ENCODE peak calls at places on chromosomes 4 and X, in five cellular contexts. L is GM12878, F is K562, K is HepG2, G is WTC11. S is an unnamed sample.

GRCh38 chr4:90095000-90095399 is 32.2 kb upstream of the CCSER1 start:
- DNase-seq in K (no peak), G (no peak), L (no peak), F (no peak), S (no peak)

GRCh38 chrX:68186552-68187262 is 246.6 kb downstream of the OPHN1 start:
- DNase-seq in F (no peak), L (no peak), G (no peak), K (no peak), S (no peak)

GRCh38 chr4:153971878-153972277 is 183.0 kb upstream of the SFRP2 start:
- DNase-seq in F (no peak), G (no peak), L (no peak), K (no peak), S (no peak)

GRCh38 chrX:53283099-53283498 is 1.7 kb upstream of the IQSEC2 start:
- DNase-seq in F (no peak), L (no peak), G (no peak), K (no peak), S (no peak)

GRCh38 chr4:185548587-185548986 is 13.3 kb upstream of the PDLIM3 start:
- DNase-seq in L (no peak), F (no peak), K (no peak), G (no peak), S (no peak)

GRCh38 chr4:3387154-3387942 is 54.4 kb upstream of the HGFAC start:
- DNase-seq in G (no peak), L (peak), K (no peak), F (no peak), S (no peak)

GRCh38 chr4:120156115-120156718 is 89.6 kb upstream of the MAD2L1 start:
- DNase-seq in K (peak), F (peak), L (peak), G (no peak), S (peak)

GRCh38 chr4:158442736-158443135 is 78.9 kb upstream of the RXFP1 start:
- DNase-seq in K (no peak), L (no peak), G (no peak), F (no peak), S (no peak)

GRCh38 chr4:101200561-101200960 is 146.8 kb downstream of the PPP3CA start:
- DNase-seq in K (peak), G (no peak), F (no peak), L (no peak), S (peak)

GRCh38 chr4:151694819-151695730 is 65.7 kb downstream of the GATB start:
- DNase-seq in G (no peak), F (no peak), L (no peak), K (no peak), S (no peak)

GRCh38 chrX:71993371-71993770 is 82.7 kb downstream of the NHSL2 start:
- DNase-seq in F (no peak), G (no peak), K (no peak), L (no peak), S (no peak)

GRCh38 chr4:37625499-37625898 is 60.7 kb downstream of the RELL1 start:
- DNase-seq in L (no peak), F (no peak), G (no peak), K (no peak), S (no peak)

GRCh38 chr4:95068818-95069478 is 311.2 kb downstream of the BMPR1B start:
- DNase-seq in K (no peak), L (no peak), F (no peak), G (no peak), S (no peak)

GRCh38 chr4:85005865-85006377 is 39.4 kb upstream of the WDFY3 start:
- DNase-seq in L (no peak), G (no peak), F (no peak), K (no peak), S (no peak)

GRCh38 chr4:173167793-173168395 is 717 bp upstream of the GALNT7 start:
- DNase-seq in K (no peak), G (peak), L (no peak), F (peak), S (peak)

GRCh38 chrX:34503119-34503518 is 154.0 kb downstream of the TMEM47 start:
- DNase-seq in L (no peak), K (no peak), G (no peak), F (no peak), S (no peak)

GRCh38 chr4:85500110-85500867 is 25.3 kb downstream of the ARHGAP24 start:
- DNase-seq in G (no peak), L (no peak), F (no peak), K (no peak), S (no peak)

GRCh38 chrX:143894938-143895337 is 11.1 kb downstream of the UBE2NL start:
- DNase-seq in L (no peak), F (no peak), G (no peak), K (no peak), S (no peak)

GRCh38 chr4:167903291-167903721 is 189.0 kb upstream of the ANXA10 start:
- DNase-seq in L (no peak), F (no peak), G (no peak), K (no peak), S (peak)

GRCh38 chr4:14856076-14856926 is 146.0 kb upstream of the CPEB2 start:
- DNase-seq in F (peak), L (peak), G (no peak), K (peak), S (peak)

GRCh38 chr4:165312506-165312905 is 15.0 kb upstream of the MSMO1 start:
- DNase-seq in L (no peak), K (no peak), G (no peak), F (no peak), S (no peak)

GRCh38 chr4:57119054-57119651 is 9.0 kb upstream of the IGFBP7 start:
- DNase-seq in K (no peak), L (no peak), F (no peak), G (no peak), S (no peak)

GRCh38 chrX:148664171-148664570 is 163.8 kb downstream of the AFF2 start:
- DNase-seq in K (no peak), F (no peak), L (no peak), G (no peak), S (no peak)

GRCh38 chr4:19999331-19999730 is 252.4 kb upstream of the SLIT2 start:
- DNase-seq in G (no peak), L (no peak), K (no peak), F (no peak), S (no peak)

GRCh38 chrX:49762175-49762704 is 66.5 kb upstream of the PAGE1 start:
- DNase-seq in F (no peak), L (no peak), K (peak), G (no peak), S (no peak)

GRCh38 chr4:102715057-102715456 is 45.7 kb downstream of the MANBA start:
- DNase-seq in L (no peak), K (no peak), F (no peak), G (no peak), S (no peak)

GRCh38 chr4:3285558-3286334 is 7.1 kb upstream of the RGS12 start:
- DNase-seq in F (no peak), L (no peak), K (peak), G (peak), S (no peak)

GRCh38 chr4:13910556-13910955 is 283.0 kb upstream of the BOD1L1 start:
- DNase-seq in L (no peak), K (no peak), F (no peak), G (no peak), S (no peak)

GRCh38 chr4:1137850-1138249 is 24.5 kb upstream of the RNF212 start:
- DNase-seq in L (no peak), F (no peak), K (no peak), G (no peak), S (no peak)

GRCh38 chrX:9557508-9557907 is 92.7 kb downstream of the TBL1X start:
- DNase-seq in G (no peak), K (peak), F (no peak), L (no peak), S (no peak)

GRCh38 chrX:69280956-69281355 is 115.7 kb upstream of the PJA1 start:
- DNase-seq in G (no peak), F (no peak), K (no peak), L (no peak), S (no peak)

GRCh38 chr4:37994569-37994968 is 34.4 kb downstream of the PTTG2 start:
- DNase-seq in F (no peak), L (no peak), K (no peak), G (no peak), S (no peak)

GRCh38 chrX:38438321-38438720 is 85.9 kb downstream of the OTC start:
- DNase-seq in K (no peak), G (peak), L (no peak), F (no peak), S (no peak)

GRCh38 chr4:185307136-185307950 is 88.4 kb downstream of the LRP2BP start:
- DNase-seq in G (no peak), L (peak), F (no peak), K (no peak), S (no peak)

GRCh38 chr4:74390677-74391076 is 25.7 kb downstream of the EREG start:
- DNase-seq in G (no peak), L (no peak), F (no peak), K (no peak), S (no peak)

GRCh38 chrX:45322820-45323219 is 122.1 kb upstream of the DIPK2B start:
- DNase-seq in K (no peak), F (no peak), G (no peak), L (no peak), S (peak)

GRCh38 chr4:2408401-2408958 is 10.0 kb downstream of the ZFYVE28 start:
- DNase-seq in F (peak), G (peak), L (no peak), K (no peak), S (peak)

GRCh38 chr4:123699823-123700822 is 303.5 kb downstream of the SPRY1 start:
- DNase-seq in K (peak), F (no peak), G (no peak), L (no peak), S (no peak)
- TF ChIP-seq ESRRA in K (no peak), F (no peak), G (no peak), L (no peak), S (no peak)

GRCh38 chr4:8912506-8912905 is 40.9 kb upstream of the HMX1 start:
- DNase-seq in K (no peak), G (no peak), L (no peak), F (no peak), S (no peak)

GRCh38 chr4:8914461-8915171 is 43.0 kb upstream of the HMX1 start:
- DNase-seq in L (no peak), G (no peak), F (no peak), K (no peak), S (no peak)

GRCh38 chr4:8913858-8914460 is 42.3 kb upstream of the HMX1 start:
- DNase-seq in F (no peak), K (no peak), L (no peak), G (no peak), S (no peak)

GRCh38 chr4:8912089-8912455 is 40.4 kb upstream of the HMX1 start:
- DNase-seq in F (no peak), L (no peak), K (no peak), G (no peak), S (no peak)

DNA sequence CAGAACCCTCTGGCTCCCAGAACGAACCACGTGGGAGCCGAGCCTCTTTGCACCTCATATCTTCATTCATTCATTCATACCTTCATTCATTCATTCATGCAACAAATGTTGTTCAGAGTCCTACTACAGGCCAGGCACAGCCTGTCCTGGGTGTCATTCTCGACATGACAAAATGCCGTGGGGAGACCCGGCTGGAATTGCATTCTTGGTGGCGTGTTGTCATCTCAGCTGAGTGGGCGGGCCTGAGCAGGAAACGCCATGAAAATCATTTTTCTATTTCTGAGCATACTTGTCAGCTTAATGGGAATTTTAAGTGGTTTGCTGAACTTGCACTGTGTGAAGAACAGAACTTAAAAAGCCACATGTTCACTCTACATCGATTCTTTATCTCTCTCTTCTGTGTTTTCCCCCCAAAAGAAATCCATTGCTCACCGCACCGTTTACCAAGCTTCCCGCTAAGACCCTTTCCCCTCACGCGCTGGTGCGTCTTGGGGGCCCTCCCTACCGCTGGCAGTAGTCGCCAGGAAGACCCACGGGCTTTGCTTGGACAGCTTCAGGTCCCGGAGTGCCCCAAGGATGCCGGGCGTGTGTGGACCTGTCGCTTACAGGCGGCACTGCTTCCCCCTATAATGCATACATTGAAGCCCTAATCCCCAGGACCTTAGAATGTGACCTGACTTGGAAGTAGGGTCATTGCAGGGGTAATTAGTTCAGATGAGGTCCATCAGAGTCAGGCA is 41.6 kb upstream of the HMX1 start:
- DNase-seq in F (no peak), G (no peak), K (no peak), L (no peak), S (no peak)
- TF ChIP-seq ESRRA in F (no peak), G (no peak), K (no peak), L (no peak), S (no peak)

GRCh38 chr4:184168406-184169019 is 49.2 kb downstream of the ENPP6 start:
- DNase-seq in L (no peak), F (peak), K (peak), G (peak), S (peak)
- TF ChIP-seq ESRRA in L (no peak), F (peak), K (no peak), G (no peak), S (no peak)

GRCh38 chr4:159770398-159770797 is 667.5 kb downstream of the RAPGEF2 start:
- DNase-seq in F (no peak), K (no peak), G (no peak), L (no peak), S (no peak)
- TF ChIP-seq ESRRA in F (no peak), K (no peak), G (no peak), L (no peak), S (no peak)

GRCh38 chr4:115119804-115120352 is 6.5 kb upstream of the NDST4 start:
- DNase-seq in K (no peak), L (no peak), G (no peak), F (no peak), S (no peak)
- TF ChIP-seq ESRRA in K (no peak), L (no peak), G (no peak), F (no peak), S (no peak)

DNA sequence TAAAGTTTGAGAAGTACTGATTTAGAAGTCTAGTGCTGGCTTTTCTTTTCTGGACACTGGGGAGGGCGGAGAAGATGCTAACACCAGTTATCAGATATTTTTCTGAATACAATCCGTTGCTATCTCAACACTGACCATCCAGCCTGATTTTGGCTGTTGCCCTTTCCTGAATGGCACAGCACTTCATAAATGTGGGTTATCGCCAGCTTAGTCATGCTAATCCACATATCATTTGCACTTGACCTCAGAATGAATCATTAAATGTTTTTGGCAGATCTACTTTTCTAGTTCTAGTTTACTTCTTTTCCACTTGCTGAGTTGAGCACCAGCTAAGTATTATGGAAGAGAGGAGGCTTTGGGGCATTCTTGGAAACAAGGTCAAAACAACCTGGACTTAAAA is 60.8 kb upstream of the ESX1 start:
- DNase-seq in G (no peak), K (no peak), L (no peak), F (no peak), S (no peak)
- TF ChIP-seq ESRRA in G (no peak), K (no peak), L (no peak), F (no peak), S (no peak)

GRCh38 chrX:102902355-102902754 is 34.7 kb upstream of the RAB40AL start:
- DNase-seq in K (no peak), L (no peak), F (no peak), G (no peak), S (no peak)

DNA sequence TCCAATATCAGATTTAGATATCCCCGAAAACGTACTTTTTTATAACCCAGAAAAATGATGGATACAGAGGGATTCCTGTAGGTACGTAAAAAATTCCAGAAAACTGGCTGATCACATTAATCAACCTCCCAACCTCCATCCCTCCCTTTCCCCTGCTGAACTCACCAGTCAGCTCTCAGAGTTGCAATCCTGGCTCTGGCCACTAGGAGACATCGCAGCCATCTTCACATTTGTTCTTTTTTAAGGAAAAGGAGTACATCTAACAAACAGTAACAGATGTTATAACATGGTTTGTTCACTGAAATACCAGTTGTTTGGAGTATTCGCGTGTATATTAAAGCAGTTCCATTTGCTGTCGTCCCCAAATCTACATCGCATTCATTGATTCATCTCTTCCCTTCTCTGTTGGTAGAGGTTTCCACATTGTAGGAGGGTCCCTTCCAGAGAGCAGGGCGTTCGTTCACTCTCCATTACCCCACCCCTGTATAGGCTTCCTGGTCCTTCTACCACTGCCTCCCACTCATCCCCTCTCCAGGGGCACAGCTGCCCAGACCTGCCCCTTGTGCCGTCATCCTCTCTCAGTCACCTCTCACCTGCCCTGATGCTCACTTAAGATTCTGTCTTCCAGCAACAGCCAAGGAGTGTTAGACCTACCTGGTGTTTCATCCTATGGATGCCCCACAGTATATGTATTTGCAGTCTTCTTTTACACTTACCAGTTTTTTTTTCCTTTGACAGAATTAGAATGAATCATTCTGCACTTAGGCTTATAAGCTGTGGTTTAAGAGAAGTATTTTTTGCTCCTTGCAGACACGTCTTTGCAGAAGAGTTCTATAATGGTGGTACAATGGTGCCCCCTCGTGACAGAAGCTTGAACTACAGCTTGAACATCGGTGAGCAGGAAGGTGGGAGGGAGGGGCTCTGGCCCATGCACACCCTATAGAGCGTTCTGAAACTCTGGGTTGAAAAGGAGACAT is 36.8 kb upstream of the RAB40AL start:
- DNase-seq in G (peak), F (peak), K (peak), L (peak), S (peak)
- TF ChIP-seq ESRRA in G (no peak), F (no peak), K (no peak), L (no peak), S (no peak)

GRCh38 chr4:108850407-108850709 is 87.5 kb upstream of the ETNPPL start:
- DNase-seq in K (no peak), L (no peak), F (no peak), G (no peak), S (no peak)

GRCh38 chr4:108851346-108851745 is 88.5 kb upstream of the ETNPPL start:
- DNase-seq in G (no peak), L (no peak), K (no peak), F (no peak), S (no peak)

GRCh38 chr4:108849611-108850406 is 87.0 kb upstream of the ETNPPL start:
- DNase-seq in G (no peak), K (no peak), L (peak), F (no peak), S (no peak)

DNA sequence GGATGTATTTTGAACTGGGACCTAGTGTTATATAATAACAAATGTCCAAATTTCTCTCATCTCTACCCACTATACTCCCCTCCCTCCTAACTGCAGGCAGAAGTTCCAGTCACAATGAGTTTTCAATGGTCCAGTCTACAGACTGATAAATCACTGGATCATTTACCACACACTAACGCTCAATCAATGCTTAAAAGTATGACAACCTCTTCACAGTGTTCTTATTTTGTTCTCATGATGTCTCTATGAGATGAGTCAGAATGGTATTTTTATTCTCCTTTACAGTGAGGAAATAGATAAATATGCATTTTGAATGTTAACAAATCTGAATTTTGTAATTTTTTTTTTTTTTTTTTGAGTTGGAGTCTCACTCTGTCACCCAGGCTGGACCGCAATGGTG is 83.7 kb upstream of the ETNPPL start:
- DNase-seq in K (no peak), G (no peak), F (no peak), L (no peak), S (no peak)
- TF ChIP-seq ESRRA in K (no peak), G (no peak), F (no peak), L (no peak), S (no peak)

S was measured in A549.